ENCODE peak calls at places on chromosomes 1 and 21, in four cellular contexts. W, A, U and V are unnamed samples.

GRCh38 chr1:22661880-22662279 is 8.8 kb downstream of the C1QB start:
- DNase-seq in U (no peak), A (no peak), W (no peak), V (no peak)

GRCh38 chr21:27796106-27796505 is 829.2 kb upstream of the ADAMTS5 start:
- DNase-seq in W (no peak), U (no peak), A (no peak), V (no peak)

GRCh38 chr1:67336783-67337182 is 29.1 kb downstream of the IL12RB2 start:
- DNase-seq in U (peak; percentile 33), W (no peak), A (no peak), V (no peak)

GRCh38 chr1:221458430-221459156 is 283.3 kb downstream of the DUSP10 start:
- DNase-seq in A (no peak), W (no peak), U (no peak), V (no peak)

GRCh38 chr1:61170328-61171238 is 88.2 kb downstream of the NFIA start:
- DNase-seq in W (no peak), A (no peak), U (no peak), V (no peak)

GRCh38 chr1:211610779-211611556 is 32.0 kb upstream of the SLC30A1 start:
- DNase-seq in A (no peak), W (no peak), U (no peak), V (no peak)

GRCh38 chr1:13728104-13728503 is 28.1 kb downstream of the PRDM2 start:
- DNase-seq in A (no peak), U (no peak), W (no peak), V (no peak)

GRCh38 chr1:34108269-34108668 is 56.8 kb downstream of the CSMD2 start:
- DNase-seq in U (no peak), A (no peak), W (no peak), V (no peak)

GRCh38 chr1:64472805-64473204 is 2.9 kb downstream of the CACHD1 start:
- DNase-seq in A (no peak), U (no peak), W (no peak), V (no peak)

GRCh38 chr1:32539584-32540571 is 651 bp downstream of the ZBTB8A start:
- DNase-seq in A (no peak), W (peak; percentile 52), U (peak; percentile 10), V (peak; percentile 45)

GRCh38 chr1:172753964-172754363 is 95.1 kb downstream of the FASLG start:
- DNase-seq in U (peak; percentile 31), A (no peak), W (no peak), V (no peak)

GRCh38 chr1:87684194-87684593 is 355.5 kb downstream of the LMO4 start:
- DNase-seq in W (no peak), A (no peak), U (no peak), V (no peak)

GRCh38 chr1:32142446-32143301 is 34.8 kb downstream of the KPNA6 start:
- DNase-seq in A (no peak), U (no peak), W (no peak), V (no peak)

GRCh38 chr1:145985502-145986439 is 10.6 kb downstream of the TXNIP start:
- DNase-seq in U (no peak), A (no peak), W (no peak), V (no peak)

GRCh38 chr21:36350282-36350910 is 30.4 kb downstream of the MORC3 start:
- DNase-seq in W (no peak), U (no peak), A (no peak), V (no peak)

GRCh38 chr21:35294231-35294898 is 245.3 kb upstream of the RUNX1 start:
- DNase-seq in W (no peak), U (no peak), A (no peak), V (no peak)

GRCh38 chr1:178126790-178127189 is 32.9 kb downstream of the RASAL2 start:
- DNase-seq in U (no peak), A (no peak), W (no peak), V (no peak)

GRCh38 chr1:18898567-18898966 is 3.8 kb downstream of the ALDH4A1 start:
- DNase-seq in A (no peak), W (no peak), U (no peak), V (no peak)

GRCh38 chr1:222071313-222071886 is 329.5 kb upstream of the DUSP10 start:
- DNase-seq in U (no peak), A (no peak), W (no peak), V (no peak)

GRCh38 chr1:200670215-200671118 is 760 bp upstream of the DDX59 start:
- DNase-seq in W (peak; percentile 23), U (peak; percentile 30), A (peak; percentile 25), V (no peak)

GRCh38 chr1:56584910-56585528 is 5.7 kb upstream of the PLPP3 start:
- DNase-seq in U (no peak), A (no peak), W (peak; percentile 22), V (no peak)

GRCh38 chr1:112673589-112674439 is 645 bp upstream of the MOV10 start:
- DNase-seq in W (no peak), A (no peak), U (no peak), V (no peak)

GRCh38 chr21:29405503-29406122 is 106.9 kb downstream of the BACH1 start:
- DNase-seq in A (no peak), W (no peak), U (no peak), V (no peak)

GRCh38 chr1:160884579-160884978 is 401 bp downstream of the ITLN1 start:
- DNase-seq in W (peak; percentile 40), A (no peak), U (no peak), V (no peak)